ENCODE peak calls at places on chromosome 15, in six cellular contexts. U is left ventricle myocardium inferior, R is astrocyte, A is endodermal cell, P is endothelial cell of umbilical vein, Y is psoas muscle. L is an unnamed sample.

GRCh38 chr15:90016721-90017120 is 15.6 kb downstream of the ZNF710 start:
- DNase-seq in U (no peak), R (no peak), A (no peak), P (no peak), Y (no peak), L (peak; percentile 40)

GRCh38 chr15:69848551-69849231 is 249.0 kb downstream of the TLE3 start:
- DNase-seq in U (no peak), R (no peak), A (no peak), P (no peak), Y (no peak), L (no peak)

GRCh38 chr15:52261498-52262242 is 33.9 kb downstream of the MYO5C start:
- DNase-seq in U (peak; percentile 50), R (peak; percentile 90), A (peak; percentile 96), P (peak; percentile 95), Y (peak; percentile 63), L (peak; percentile 73)

GRCh38 chr15:77171568-77171967 is 100.7 kb upstream of the TSPAN3 start:
- DNase-seq in U (no peak), R (no peak), A (no peak), P (no peak), Y (no peak), L (no peak)

GRCh38 chr15:49366496-49366895 is 56.5 kb upstream of the FGF7 start:
- DNase-seq in U (no peak), R (no peak), A (no peak), P (no peak), Y (no peak), L (no peak)

GRCh38 chr15:52124270-52124878 is 11.8 kb upstream of the BCL2L10 start:
- DNase-seq in U (no peak), R (no peak), A (no peak), P (peak; percentile 92), Y (no peak), L (no peak)

GRCh38 chr15:81921163-81921562 is 124.7 kb downstream of the MEX3B start:
- DNase-seq in U (no peak), R (no peak), A (no peak), P (no peak), Y (no peak), L (no peak)

GRCh38 chr15:58684751-58685150 is 64.8 kb downstream of the ADAM10 start:
- DNase-seq in U (no peak), R (peak; percentile 70), A (no peak), P (no peak), Y (no peak), L (no peak)

GRCh38 chr15:67177750-67178149 is 76.7 kb downstream of the AAGAB start:
- DNase-seq in U (no peak), R (peak; percentile 59), A (no peak), P (peak; percentile 25), Y (peak; percentile 27), L (no peak)

GRCh38 chr15:63379492-63380150 is 2.0 kb downstream of the CA12 start:
- DNase-seq in U (no peak), R (no peak), A (no peak), P (no peak), Y (no peak), L (no peak)

GRCh38 chr15:63380828-63381282 is 791 bp downstream of the CA12 start:
- DNase-seq in U (no peak), R (peak; percentile 47), A (no peak), P (no peak), Y (no peak), L (no peak)

GRCh38 chr15:63382966-63383710 is 1.5 kb upstream of the CA12 start:
- DNase-seq in U (no peak), R (peak; percentile 18), A (no peak), P (no peak), Y (no peak), L (no peak)

GRCh38 chr15:63380151-63380827 is 1.4 kb downstream of the CA12 start:
- DNase-seq in U (no peak), R (peak; percentile 15), A (no peak), P (no peak), Y (no peak), L (no peak)

DNA sequence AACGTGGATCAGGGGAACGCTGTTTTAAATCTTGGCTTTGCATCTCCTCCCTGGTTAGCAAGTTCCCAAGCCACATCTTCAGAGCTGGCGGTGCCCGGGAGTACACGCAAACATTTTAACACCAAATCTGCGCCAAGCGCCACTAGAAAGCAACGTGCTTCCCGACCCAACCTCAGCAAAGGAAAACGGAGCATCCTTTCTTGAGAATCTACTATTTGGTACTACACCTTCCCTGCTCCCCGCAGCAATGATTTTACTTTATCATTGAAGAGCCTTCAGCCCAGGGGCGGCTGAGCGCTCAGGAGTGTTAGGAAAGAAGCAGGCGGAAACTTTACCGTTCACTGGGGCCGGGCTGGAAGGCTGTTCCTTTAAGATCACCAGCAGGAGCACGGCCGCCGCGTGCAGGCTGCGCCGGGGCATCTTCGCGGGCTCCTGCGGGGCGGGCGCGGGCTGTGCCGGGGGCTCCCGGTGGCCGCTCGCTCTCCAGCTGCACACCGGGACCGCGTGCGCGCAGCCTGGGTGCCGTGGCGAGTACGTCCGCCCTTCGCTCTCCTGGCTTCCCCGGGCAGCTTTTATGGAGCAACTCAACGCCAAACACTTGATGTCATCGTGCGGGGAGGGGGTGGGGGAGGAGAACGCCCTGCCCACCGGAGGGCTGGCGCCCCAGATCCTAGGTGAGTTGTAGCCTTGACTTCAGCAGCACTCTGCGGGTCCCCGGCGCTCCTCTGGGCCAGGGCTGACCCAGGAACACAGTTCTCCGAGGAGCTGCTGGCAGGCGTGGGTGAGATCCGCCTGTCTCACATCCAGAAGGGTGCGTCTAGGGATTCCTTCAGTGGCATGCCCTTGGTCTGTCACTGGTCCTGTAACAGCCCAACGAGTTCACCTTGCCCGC is at the start of gene CA12:
- DNase-seq in U (peak; percentile 20), R (peak; percentile 37), A (peak; percentile 85), P (peak; percentile 46), Y (peak; percentile 63), L (peak; percentile 51)
- H3K4me3 ChIP-seq in U (peak within 1 kb of the TSS; percentile 64), R (peak within 1 kb of the TSS; percentile 74), A (peak within 1 kb of the TSS; percentile 67), P (peak within 1 kb of the TSS; percentile 44), Y (peak within 1 kb of the TSS; percentile 66), L (peak within 1 kb of the TSS; percentile 51)

GRCh38 chr15:38455096-38455495 is 1.2 kb downstream of the FAM98B start:
- DNase-seq in U (no peak), R (no peak), A (no peak), P (peak; percentile 5), Y (no peak), L (no peak)
- H3K27ac ChIP-seq in U (peak overlapping the region; percentile 96), R (peak overlapping the region; percentile 92), A (no peak overlapping the region), P (no peak overlapping the region), Y (no peak overlapping the region), L (peak overlapping the region; percentile 94)

GRCh38 chr15:29044506-29044905 is 158.7 kb downstream of the APBA2 start:
- DNase-seq in U (no peak), R (peak; percentile 73), A (no peak), P (no peak), Y (no peak), L (no peak)
- H3K4me3 ChIP-seq in U (no peak overlapping the region), R (peak overlapping the region; percentile 15), A (no peak overlapping the region), P (no peak overlapping the region), Y (no peak overlapping the region), L (no peak overlapping the region)

GRCh38 chr15:44038801-44039200 is 156.3 kb downstream of the FRMD5 start:
- DNase-seq in U (no peak), R (peak; percentile 64), A (peak; percentile 74), P (no peak), Y (no peak), L (no peak)
- H3K27ac ChIP-seq in U (no peak overlapping the region), R (no peak overlapping the region), A (peak overlapping the region; percentile 41), P (no peak overlapping the region), Y (no peak overlapping the region), L (no peak overlapping the region)